ENCODE peak calls at places on chromosomes 11 and 22, in eight cellular contexts. L is sigmoid colon, G is aorta, K is HCT116, F is heart right ventricle, M is IMR-90, V is stomach, T is small intestine. Z is an unnamed sample.

GRCh38 chr11:45089251-45089650 is 57.2 kb upstream of the PRDM11 start:
- DNase-seq in L (peak; percentile 94), G (peak; percentile 93), K (no peak), F (peak; percentile 79), M (peak; percentile 93), V (peak; percentile 33), T (no peak), Z (no peak)

GRCh38 chr22:20965888-20966855 is 883 bp upstream of the AIFM3 start:
- DNase-seq in L (no peak), G (no peak), K (no peak), F (no peak), M (no peak), V (no peak), T (no peak), Z (no peak)

GRCh38 chr11:59187587-59187986 is 15.7 kb downstream of the DTX4 start:
- DNase-seq in L (peak; percentile 94), G (no peak), K (no peak), F (peak; percentile 43), M (peak; percentile 54), V (peak; percentile 55), T (peak; percentile 35), Z (no peak)

GRCh38 chr11:2924381-2924780 is 4.8 kb downstream of the PHLDA2 start:
- DNase-seq in L (no peak), G (no peak), K (no peak), F (no peak), M (no peak), V (peak; percentile 77), T (peak; percentile 88), Z (no peak)

GRCh38 chr11:6241316-6241715 is 2.4 kb downstream of the CNGA4 start:
- DNase-seq in L (no peak), G (no peak), K (no peak), F (no peak), M (no peak), V (no peak), T (no peak), Z (no peak)

GRCh38 chr11:1751521-1751921 is 1.1 kb upstream of the IFITM10 start:
- DNase-seq in L (no peak), G (peak; percentile 62), K (no peak), F (no peak), M (no peak), V (no peak), T (no peak), Z (no peak)

GRCh38 chr22:49992921-49993648 is 19.5 kb downstream of the IL17REL start:
- DNase-seq in L (peak; percentile 66), G (peak; percentile 84), K (no peak), F (peak; percentile 54), M (peak; percentile 43), V (peak; percentile 80), T (peak; percentile 81), Z (peak; percentile 77)

GRCh38 chr11:123381817-123382554 is 48.1 kb upstream of the GRAMD1B start:
- DNase-seq in L (no peak), G (no peak), K (no peak), F (no peak), M (no peak), V (no peak), T (no peak), Z (no peak)

GRCh38 chr22:50298937-50299656 is 8.3 kb downstream of the PLXNB2 start:
- DNase-seq in L (no peak), G (no peak), K (no peak), F (peak; percentile 34), M (peak; percentile 11), V (peak; percentile 58), T (no peak), Z (peak; percentile 56)

GRCh38 chr22:26718905-26719304 is 61.5 kb downstream of the MIAT start:
- DNase-seq in L (no peak), G (no peak), K (no peak), F (no peak), M (peak; percentile 91), V (no peak), T (no peak), Z (no peak)

GRCh38 chr11:35111171-35112055 is 27.6 kb upstream of the CD44 start:
- DNase-seq in L (no peak), G (no peak), K (no peak), F (peak; percentile 30), M (peak; percentile 92), V (no peak), T (peak; percentile 27), Z (no peak)

GRCh38 chr11:72353861-72354260 is 80.5 kb downstream of the CLPB start:
- DNase-seq in L (no peak), G (no peak), K (no peak), F (no peak), M (peak; percentile 22), V (peak; percentile 28), T (peak; percentile 18), Z (no peak)

GRCh38 chr11:71238285-71238875 is 14.0 kb downstream of the SHANK2 start:
- DNase-seq in L (peak; percentile 47), G (peak; percentile 39), K (no peak), F (no peak), M (no peak), V (no peak), T (no peak), Z (no peak)

GRCh38 chr11:70504246-70505020 is 106.1 kb downstream of the CTTN start:
- DNase-seq in L (peak; percentile 50), G (peak; percentile 57), K (no peak), F (no peak), M (no peak), V (no peak), T (no peak), Z (no peak)

GRCh38 chr11:81278986-81279385 is 1454.7 kb downstream of the FAM181B start:
- DNase-seq in L (no peak), G (no peak), K (no peak), F (no peak), M (no peak), V (no peak), T (no peak), Z (peak; percentile 2)

GRCh38 chr11:31711137-31711536 is 100.0 kb downstream of the PAX6 start:
- DNase-seq in L (no peak), G (no peak), K (no peak), F (no peak), M (no peak), V (no peak), T (no peak), Z (no peak)

GRCh38 chr11:337711-338110 is 17.1 kb upstream of the IFITM3 start:
- DNase-seq in L (peak; percentile 38), G (peak; percentile 23), K (no peak), F (no peak), M (no peak), V (no peak), T (no peak), Z (no peak)

GRCh38 chr11:125887373-125888324 is at the start of gene HYLS1:
- DNase-seq in L (peak; percentile 98), G (peak; percentile 98), K (peak; percentile 92), F (peak; percentile 94), M (peak; percentile 95), V (peak; percentile 95), T (peak; percentile 92), Z (peak; percentile 90)

GRCh38 chr11:125883375-125883774 is 4.1 kb upstream of the HYLS1 start:
- DNase-seq in L (no peak), G (no peak), K (no peak), F (no peak), M (no peak), V (peak; percentile 52), T (peak; percentile 20), Z (no peak)

GRCh38 chr11:125892071-125892470 is 4.6 kb downstream of the HYLS1 start:
- DNase-seq in L (no peak), G (no peak), K (no peak), F (no peak), M (peak; percentile 75), V (no peak), T (no peak), Z (no peak)

GRCh38 chr11:125890447-125891100 is 3.1 kb downstream of the HYLS1 start:
- DNase-seq in L (no peak), G (no peak), K (no peak), F (no peak), M (peak; percentile 15), V (no peak), T (no peak), Z (no peak)

DNA sequence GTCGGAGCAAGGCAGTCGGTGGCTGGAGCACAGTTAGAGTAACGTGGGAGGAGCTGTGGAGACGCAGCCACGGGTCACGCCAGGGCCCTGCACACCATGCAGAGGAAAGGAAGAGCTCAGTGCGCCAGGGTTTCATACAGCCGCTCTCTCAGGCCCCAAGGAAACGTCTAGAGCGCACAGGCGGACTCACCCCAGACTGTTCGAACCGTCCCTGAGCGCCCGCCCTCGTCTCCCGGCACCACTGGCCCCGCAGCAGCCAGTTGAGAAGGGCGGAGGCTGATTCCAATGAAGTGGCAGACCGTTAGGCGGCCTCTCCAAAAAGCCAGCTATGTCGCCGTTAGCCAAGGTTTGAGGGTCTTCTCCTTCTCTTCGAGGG is 483 bp upstream of the HYLS1 start:
- DNase-seq in L (peak; percentile 74), G (peak; percentile 83), K (no peak), F (peak; percentile 31), M (no peak), V (no peak), T (peak; percentile 16), Z (no peak)
- H3K27ac ChIP-seq in L (peak overlapping the region; percentile 97), G (peak overlapping the region; percentile 26), K (peak overlapping the region; percentile 91), F (peak overlapping the region; percentile 95), M (no peak overlapping the region), V (peak overlapping the region; percentile 93), T (peak overlapping the region; percentile 97), Z (no peak overlapping the region)

GRCh38 chr11:101717621-101718020 is 133.8 kb upstream of the TRPC6 start:
- DNase-seq in L (no peak), G (no peak), K (no peak), F (no peak), M (peak; percentile 11), V (no peak), T (no peak), Z (no peak)
- H3K27ac ChIP-seq in L (no peak overlapping the region), G (no peak overlapping the region), K (no peak overlapping the region), F (no peak overlapping the region), M (peak overlapping the region; percentile 32), V (no peak overlapping the region), T (no peak overlapping the region), Z (no peak overlapping the region)

DNA sequence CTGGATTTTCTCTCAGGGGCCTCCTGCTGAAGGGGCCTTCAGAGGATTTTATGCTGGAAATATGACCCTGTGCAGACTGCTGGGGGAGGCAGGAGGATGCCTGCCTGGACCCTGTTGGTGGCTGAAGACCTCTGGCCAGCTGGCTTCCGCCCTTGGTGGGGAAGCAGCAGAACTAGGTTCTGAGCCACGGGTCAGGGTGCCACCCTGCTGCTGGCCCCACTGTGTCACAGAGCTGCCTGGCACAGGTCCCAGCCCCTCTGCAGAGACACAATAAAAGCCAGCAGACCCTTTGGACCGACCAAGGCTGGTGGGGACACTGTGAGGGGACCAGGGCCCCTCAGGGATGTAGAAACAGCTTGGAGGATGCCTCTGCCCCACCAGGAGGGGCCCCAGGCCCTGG is 6.9 kb upstream of the SREBF2 start:
- DNase-seq in L (no peak), G (no peak), K (no peak), F (no peak), M (no peak), V (no peak), T (no peak), Z (no peak)
- H3K27ac ChIP-seq in L (no peak overlapping the region), G (no peak overlapping the region), K (no peak overlapping the region), F (peak overlapping the region; percentile 76), M (no peak overlapping the region), V (peak overlapping the region; percentile 2), T (no peak overlapping the region), Z (no peak overlapping the region)

DNA sequence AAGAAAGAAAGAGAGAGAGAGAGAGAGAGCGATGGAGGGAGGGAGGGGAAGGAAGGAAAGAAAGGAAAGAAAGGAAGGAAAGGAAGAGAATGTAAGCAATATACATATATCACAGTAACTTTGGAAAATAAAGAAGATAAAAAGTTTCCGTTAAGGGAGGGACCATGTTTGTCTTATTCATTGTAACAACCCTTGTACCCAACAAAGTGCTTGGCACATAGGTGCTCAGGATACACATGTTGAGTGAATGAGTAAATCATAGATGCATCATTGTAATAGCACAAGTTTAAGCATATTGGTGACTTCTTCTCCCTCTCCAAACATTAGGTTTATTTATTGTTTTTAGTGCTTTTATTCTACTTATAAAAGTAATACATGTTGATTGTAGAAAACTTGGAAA is 39.7 kb upstream of the ZNRF3 start:
- DNase-seq in L (no peak), G (no peak), K (no peak), F (no peak), M (no peak), V (no peak), T (peak; percentile 50), Z (no peak)
- H3K27ac ChIP-seq in L (no peak overlapping the region), G (no peak overlapping the region), K (no peak overlapping the region), F (no peak overlapping the region), M (no peak overlapping the region), V (no peak overlapping the region), T (no peak overlapping the region), Z (no peak overlapping the region)

Z was measured in neural progenitor cell.